ENCODE peak calls at places on chromosomes 6 and 20, in four cellular contexts. Y is HCT116, J is GM23248, H is GM23338. P is an unnamed sample.

GRCh38 chr6:129055796-129056195 is 172.9 kb downstream of the LAMA2 start:
- DNase-seq in Y (no peak), J (peak; percentile 2), H (no peak), P (no peak)

GRCh38 chr6:46410330-46410953 is 80.8 kb downstream of the RCAN2 start:
- DNase-seq in Y (peak; percentile 32), J (peak; percentile 71), H (peak; percentile 64), P (peak; percentile 32)

GRCh38 chr20:2485080-2485479 is 14.5 kb upstream of the SNRPB start:
- DNase-seq in Y (no peak), J (no peak), H (no peak), P (no peak)

GRCh38 chr6:149336529-149336928 is 19.0 kb downstream of the TAB2 start:
- DNase-seq in Y (no peak), J (peak; percentile 39), H (no peak), P (no peak)

GRCh38 chr6:106981901-106982300 is 7.4 kb upstream of the CD24 start:
- DNase-seq in Y (no peak), J (peak; percentile 39), H (no peak), P (no peak)

GRCh38 chr20:2141592-2142575 is 40.3 kb downstream of the STK35 start:
- DNase-seq in Y (no peak), J (no peak), H (no peak), P (no peak)

GRCh38 chr20:17391108-17391771 is 139.9 kb downstream of the BFSP1 start:
- DNase-seq in Y (no peak), J (no peak), H (no peak), P (no peak)

GRCh38 chr20:51460569-51461265 is 81.8 kb downstream of the NFATC2 start:
- DNase-seq in Y (no peak), J (no peak), H (no peak), P (no peak)

GRCh38 chr20:4320284-4320683 is 304.9 kb upstream of the RNF24 start:
- DNase-seq in Y (no peak), J (no peak), H (no peak), P (no peak)

GRCh38 chr20:17226410-17227198 is at the start of gene PCSK2:
- DNase-seq in Y (no peak), J (peak; percentile 67), H (peak; percentile 96), P (no peak)

GRCh38 chr20:21548390-21549035 is 34.6 kb upstream of the NKX2-2 start:
- DNase-seq in Y (no peak), J (no peak), H (no peak), P (peak; percentile 93)

GRCh38 chr6:30647039-30647801 is at the start of gene C6orf136:
- DNase-seq in Y (peak; percentile 87), J (peak; percentile 87), H (peak; percentile 86), P (peak; percentile 94)

GRCh38 chr6:152723398-152723797 is 25.7 kb downstream of the MYCT1 start:
- DNase-seq in Y (no peak), J (peak; percentile 82), H (no peak), P (no peak)

GRCh38 chr20:3908667-3909066 is 19.5 kb downstream of the PANK2 start:
- DNase-seq in Y (no peak), J (no peak), H (no peak), P (no peak)

GRCh38 chr6:44576132-44576601 is 188.7 kb downstream of the CDC5L start:
- DNase-seq in Y (no peak), J (peak; percentile 83), H (no peak), P (no peak)

GRCh38 chr6:125009578-125009977 is 47.3 kb downstream of the RNF217 start:
- DNase-seq in Y (no peak), J (peak; percentile 26), H (no peak), P (no peak)

GRCh38 chr6:12030993-12031550 is 19.0 kb downstream of the HIVEP1 start:
- DNase-seq in Y (no peak), J (no peak), H (no peak), P (no peak)

GRCh38 chr20:22341508-22341907 is 242.9 kb downstream of the FOXA2 start:
- DNase-seq in Y (peak; percentile 23), J (no peak), H (no peak), P (no peak)

GRCh38 chr6:74607934-74608333 is 597.9 kb downstream of the COL12A1 start:
- DNase-seq in Y (no peak), J (peak; percentile 40), H (peak; percentile 23), P (no peak)

GRCh38 chr20:24771651-24772061 is 177.4 kb upstream of the CST7 start:
- DNase-seq in Y (no peak), J (no peak), H (no peak), P (no peak)

GRCh38 chr6:157908369-157909281 is 73.0 kb upstream of the SYNJ2 start:
- DNase-seq in Y (no peak), J (no peak), H (no peak), P (no peak)

GRCh38 chr20:2771631-2772080 is 28.8 kb downstream of the CPXM1 start:
- DNase-seq in Y (no peak), J (no peak), H (peak; percentile 44), P (no peak)

GRCh38 chr6:35728663-35729348 is 8.0 kb upstream of the ARMC12 start:
- DNase-seq in Y (no peak), J (no peak), H (peak; percentile 42), P (peak; percentile 42)

GRCh38 chr6:152298055-152298647 is 339.0 kb downstream of the SYNE1 start:
- DNase-seq in Y (no peak), J (no peak), H (no peak), P (peak; percentile 28)

GRCh38 chr20:50504231-50504823 is 5.9 kb upstream of the PTPN1 start:
- DNase-seq in Y (peak; percentile 16), J (peak; percentile 28), H (peak; percentile 26), P (no peak)

GRCh38 chr20:56859039-56859750 is 230.1 kb downstream of the TFAP2C start:
- DNase-seq in Y (no peak), J (no peak), H (no peak), P (no peak)

GRCh38 chr6:77038801-77039200 is 424.5 kb downstream of the HTR1B start:
- DNase-seq in Y (no peak), J (peak; percentile 69), H (no peak), P (no peak)

GRCh38 chr6:40352527-40353170 is 234.5 kb downstream of the LRFN2 start:
- DNase-seq in Y (no peak), J (no peak), H (no peak), P (no peak)

GRCh38 chr6:169282043-169282442 is 28.4 kb upstream of the THBS2 start:
- DNase-seq in Y (no peak), J (no peak), H (no peak), P (no peak)

GRCh38 chr6:151286192-151286591 is 46.4 kb downstream of the AKAP12 start:
- DNase-seq in Y (no peak), J (no peak), H (no peak), P (no peak)

GRCh38 chr20:19210426-19211155 is 1.9 kb upstream of the SLC24A3 start:
- DNase-seq in Y (no peak), J (peak; percentile 45), H (no peak), P (no peak)
- TF ChIP-seq EZH2 in Y (no peak), J (no peak), H (no peak), P (no peak)

GRCh38 chr6:117783280-117783679 is 108.0 kb downstream of the NUS1 start:
- DNase-seq in Y (no peak), J (no peak), H (no peak), P (no peak)
- H3K9me2 ChIP-seq in Y (no peaks in the 10 kb centered on the region), J (no peaks in the 10 kb centered on the region), H (no peaks in the 10 kb centered on the region), P (no peaks in the 10 kb centered on the region)

GRCh38 chr20:6660441-6660840 is 107.0 kb upstream of the BMP2 start:
- DNase-seq in Y (no peak), J (no peak), H (no peak), P (no peak)

GRCh38 chr20:6664574-6664973 is 102.9 kb upstream of the BMP2 start:
- DNase-seq in Y (no peak), J (no peak), H (no peak), P (peak; percentile 68)

GRCh38 chr20:6665161-6665560 is 102.3 kb upstream of the BMP2 start:
- DNase-seq in Y (no peak), J (no peak), H (no peak), P (no peak)

GRCh38 chr20:6663751-6664388 is 103.6 kb upstream of the BMP2 start:
- DNase-seq in Y (no peak), J (no peak), H (no peak), P (no peak)

GRCh38 chr20:6663104-6663503 is 104.4 kb upstream of the BMP2 start:
- DNase-seq in Y (no peak), J (no peak), H (peak; percentile 62), P (peak; percentile 57)
- TF ChIP-seq EZH2 in Y (no peak), J (no peak), H (no peak), P (no peak)

GRCh38 chr6:113329942-113330897 is 526.9 kb upstream of the MARCKS start:
- DNase-seq in Y (no peak), J (no peak), H (no peak), P (no peak)
- H3K9me2 ChIP-seq in Y (no peaks in the 10 kb centered on the region), J (no peaks in the 10 kb centered on the region), H (no peaks in the 10 kb centered on the region), P (no peaks in the 10 kb centered on the region)

GRCh38 chr6:137043710-137044365 is 927 bp downstream of the IL20RA start:
- DNase-seq in Y (no peak), J (peak; percentile 70), H (peak; percentile 66), P (peak; percentile 39)
- TF ChIP-seq EZH2 in Y (no peak), J (no peak), H (peak; percentile 72), P (no peak)